ENCODE peak calls at places on chromosome 19, in six cellular contexts. X is naive B cell; V is GF-D8; S is SK-N-SH; Z is NCI-H1436; L is activated CD8-positive, alpha-beta T cell treated with anti-CD3 and anti-CD28 coated beads, Interleukin-2, amount 10 ng/mL, durations not matched to agents 7 days and 5 days. Q is an unnamed sample.

GRCh38 chr19:1445932-1446712 is 3.8 kb upstream of the APC2 start:
- DNase-seq in X (no peak), V (no peak), S (peak; percentile 99), Z (peak; percentile 69), L (no peak), Q (peak; percentile 19)

GRCh38 chr19:48674921-48675824 is 2.4 kb upstream of the NTN5 start:
- DNase-seq in X (peak; percentile 73), V (peak; percentile 2), S (peak; percentile 96), Z (peak; percentile 88), L (peak; percentile 84), Q (peak; percentile 73)

GRCh38 chr19:54164369-54165068 is 5.0 kb upstream of the LENG1 start:
- DNase-seq in X (no peak), V (no peak), S (no peak), Z (no peak), L (peak; percentile 77), Q (peak; percentile 16)

GRCh38 chr19:18649371-18650047 is 12.7 kb downstream of the KLHL26 start:
- DNase-seq in X (no peak), V (peak; percentile 19), S (no peak), Z (no peak), L (no peak), Q (no peak)

GRCh38 chr19:50449236-50449899 is 16.7 kb downstream of the MYBPC2 start:
- DNase-seq in X (no peak), V (no peak), S (no peak), Z (no peak), L (no peak), Q (no peak)

GRCh38 chr19:33032218-33032781 is 32.4 kb downstream of the RHPN2 start:
- DNase-seq in X (no peak), V (no peak), S (no peak), Z (no peak), L (no peak), Q (peak; percentile 77)

GRCh38 chr19:3692141-3693029 is 7.9 kb downstream of the PIP5K1C start:
- DNase-seq in X (peak; percentile 32), V (no peak), S (peak; percentile 82), Z (no peak), L (peak; percentile 39), Q (no peak)

GRCh38 chr19:35184884-35185283 is 30.3 kb downstream of the FXYD5 start:
- DNase-seq in X (no peak), V (no peak), S (no peak), Z (no peak), L (no peak), Q (no peak)

GRCh38 chr19:16566161-16566560 is 6.1 kb downstream of the SLC35E1 start:
- DNase-seq in X (peak; percentile 56), V (peak; percentile 86), S (no peak), Z (no peak), L (peak; percentile 92), Q (no peak)

GRCh38 chr19:8355631-8356402 is 8.1 kb upstream of the ANGPTL4 start:
- DNase-seq in X (no peak), V (no peak), S (no peak), Z (no peak), L (no peak), Q (no peak)

GRCh38 chr19:18668252-18668631 is 15.2 kb upstream of the CRTC1 start:
- DNase-seq in X (no peak), V (no peak), S (no peak), Z (no peak), L (no peak), Q (no peak)

GRCh38 chr19:6667114-6667627 is 2.8 kb downstream of the TNFSF14 start:
- DNase-seq in X (no peak), V (no peak), S (no peak), Z (no peak), L (no peak), Q (no peak)